ENCODE peak calls at places on chromosomes 12 and 14, in five cellular contexts. Q, I, K, O and J are unnamed samples.

GRCh38 chr12:65685514-65685913 is 138.8 kb upstream of the HMGA2 start:
- DNase-seq in Q (no peak), I (no peak), K (no peak), O (no peak), J (peak; percentile 23)

GRCh38 chr14:80850197-80850814 is 91.2 kb downstream of the CEP128 start:
- DNase-seq in Q (no peak), I (no peak), K (no peak), O (no peak), J (no peak)

GRCh38 chr12:124231980-124232653 is 62.8 kb upstream of the RFLNA start:
- DNase-seq in Q (no peak), I (peak; percentile 35), K (peak; percentile 16), O (no peak), J (no peak)

GRCh38 chr12:132629330-132629729 is 10.8 kb downstream of the P2RX2 start:
- DNase-seq in Q (no peak), I (no peak), K (no peak), O (no peak), J (no peak)

GRCh38 chr12:25806271-25806670 is 152.2 kb upstream of the RASSF8 start:
- DNase-seq in Q (no peak), I (no peak), K (no peak), O (no peak), J (no peak)

GRCh38 chr14:94612580-94613554 is 676 bp downstream of the SERPINA3 start:
- DNase-seq in Q (no peak), I (no peak), K (no peak), O (no peak), J (peak; percentile 29)

GRCh38 chr12:122399592-122400373 is 22.7 kb downstream of the CLIP1 start:
- DNase-seq in Q (peak; percentile 64), I (no peak), K (peak; percentile 14), O (peak; percentile 25), J (peak; percentile 86)

GRCh38 chr14:79629891-79630560 is 581.3 kb downstream of the DIO2 start:
- DNase-seq in Q (no peak), I (no peak), K (no peak), O (no peak), J (no peak)

GRCh38 chr12:23028158-23028802 is 403.3 kb downstream of the ETNK1 start:
- DNase-seq in Q (no peak), I (no peak), K (no peak), O (no peak), J (no peak)

GRCh38 chr14:54867011-54867410 is 35.6 kb downstream of the GCH1 start:
- DNase-seq in Q (no peak), I (no peak), K (no peak), O (no peak), J (no peak)

GRCh38 chr14:23362200-23362599 is 2.8 kb downstream of the EFS start:
- DNase-seq in Q (no peak), I (no peak), K (no peak), O (no peak), J (no peak)
- TF ChIP-seq CTCF in Q (no peak), I (no peak), K (no peak), O (no peak), J (no peak)

GRCh38 chr14:99203080-99203479 is 68.9 kb downstream of the BCL11B start:
- DNase-seq in Q (no peak), I (no peak), K (no peak), O (no peak), J (no peak)
- TF ChIP-seq CTCF in Q (no peak), I (no peak), K (no peak), O (no peak), J (no peak)

DNA sequence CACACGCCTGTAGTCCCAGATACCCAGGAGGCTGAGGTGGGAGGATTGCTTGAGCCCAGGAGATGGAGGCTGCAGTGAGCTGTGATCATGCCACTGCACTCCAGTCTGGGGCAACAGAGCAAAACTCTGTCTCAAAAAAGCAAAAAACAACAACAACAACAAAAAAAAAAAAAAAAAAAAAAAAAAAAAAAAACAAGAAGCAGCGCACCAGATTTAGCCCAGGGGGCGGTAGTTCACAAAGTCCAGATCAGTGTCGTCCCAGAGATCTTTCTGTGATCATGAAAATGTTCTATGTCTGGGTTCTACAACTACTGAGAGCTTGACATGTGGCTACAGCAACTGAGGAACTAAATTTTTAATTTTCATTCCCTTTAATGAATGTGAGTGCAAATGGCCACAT is 27.4 kb downstream of the OAS2 start:
- DNase-seq in Q (no peak), I (no peak), K (no peak), O (no peak), J (peak; percentile 20)
- TF ChIP-seq CTCF in Q (no peak), I (no peak), K (peak; percentile 48), O (no peak), J (peak; percentile 36)

GRCh38 chr14:72451081-72451972 is 442.6 kb downstream of the DPF3 start:
- DNase-seq in Q (no peak), I (no peak), K (no peak), O (no peak), J (no peak)

GRCh38 chr14:72450473-72451044 is 443.3 kb downstream of the DPF3 start:
- DNase-seq in Q (no peak), I (no peak), K (no peak), O (no peak), J (no peak)

GRCh38 chr14:72443991-72444431 is 449.9 kb downstream of the DPF3 start:
- DNase-seq in Q (no peak), I (no peak), K (no peak), O (no peak), J (no peak)

GRCh38 chr14:72444701-72445100 is 449.2 kb downstream of the DPF3 start:
- DNase-seq in Q (no peak), I (no peak), K (no peak), O (no peak), J (no peak)

DNA sequence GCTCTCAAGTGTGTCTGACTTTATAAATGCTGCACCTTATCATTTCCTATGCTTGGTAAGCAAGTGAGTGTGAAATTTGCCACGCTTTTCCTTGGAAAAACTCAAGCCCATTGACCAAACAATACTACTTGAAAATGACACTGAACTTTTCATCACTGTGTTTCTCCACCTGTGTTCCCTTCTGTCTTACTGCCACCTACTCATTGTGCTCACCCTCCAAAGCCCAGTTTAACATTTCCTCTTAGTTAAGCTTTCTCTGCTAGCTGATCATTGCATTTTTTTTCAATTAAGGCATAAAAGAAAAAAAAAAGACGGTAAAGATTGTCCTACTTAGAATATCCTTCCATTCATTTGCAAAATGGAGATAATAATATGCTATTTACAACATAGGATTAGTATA is 445.7 kb downstream of the DPF3 start:
- DNase-seq in Q (no peak), I (no peak), K (no peak), O (no peak), J (no peak)
- TF ChIP-seq CTCF in Q (no peak), I (no peak), K (no peak), O (no peak), J (no peak)

GRCh38 chr12:118164798-118165486 is 29.0 kb downstream of the PEBP1 start:
- DNase-seq in Q (peak; percentile 31), I (no peak), K (peak; percentile 24), O (no peak), J (peak; percentile 50)
- TF ChIP-seq CTCF in Q (peak; percentile 31), I (no peak), K (peak; percentile 68), O (peak; percentile 46), J (peak; percentile 37)

GRCh38 chr14:53384073-53384472 is 230.9 kb upstream of the DDHD1 start:
- DNase-seq in Q (no peak), I (no peak), K (no peak), O (no peak), J (no peak)
- TF ChIP-seq CTCF in Q (no peak), I (no peak), K (no peak), O (no peak), J (no peak)

DNA sequence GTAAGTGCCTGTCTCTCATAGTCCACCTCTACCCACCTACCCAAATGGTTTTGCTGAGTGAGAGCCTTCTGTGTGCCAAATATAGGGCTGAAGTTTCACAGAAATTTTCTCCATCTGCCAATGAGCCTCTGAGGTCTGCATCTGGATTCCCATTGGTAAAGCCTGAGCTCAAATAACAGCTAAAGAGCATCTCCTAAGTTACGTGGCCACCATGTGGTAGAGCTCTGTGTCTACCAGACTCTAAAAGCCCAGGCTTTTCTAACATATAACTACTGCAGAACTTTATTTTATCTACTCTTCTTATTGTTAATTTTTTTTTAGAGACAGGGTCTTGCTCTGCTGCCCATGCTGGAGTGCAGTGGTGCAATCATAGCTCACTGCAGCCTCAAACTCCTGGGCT is 16.0 kb downstream of the AMDHD1 start:
- DNase-seq in Q (no peak), I (no peak), K (no peak), O (no peak), J (peak; percentile 6)
- TF ChIP-seq CTCF in Q (no peak), I (no peak), K (peak; percentile 14), O (peak; percentile 25), J (no peak)